ENCODE peak calls at places on chromosomes 13 and 19, in seven cellular contexts. X is pancreas, V is tibial nerve, U is esophagus squamous epithelium, H is adrenal gland, W is thyroid gland, T is GM12878. P is an unnamed sample. For H3K4me1, the result is how much of the 10 kb centered on the place peaks cover.

GRCh38 chr13:33353210-33353609 is 67.7 kb upstream of the STARD13 start:
- DNase-seq in X (no peak), H (peak), T (peak), W (peak), U (no peak), V (peak), P (no peak)

GRCh38 chr19:4566402-4567051 is 7.0 kb upstream of the SEMA6B start:
- DNase-seq in T (no peak), U (no peak), V (no peak), H (no peak), X (no peak), W (no peak), P (no peak)

GRCh38 chr19:50148528-50148927 is 14.6 kb downstream of the IZUMO2 start:
- DNase-seq in T (no peak), X (no peak), U (no peak), V (no peak), H (no peak), W (no peak), P (no peak)

GRCh38 chr13:68428292-68428691 is 1198.2 kb upstream of the PCDH9 start:
- DNase-seq in H (no peak), V (no peak), U (no peak), X (no peak), W (no peak), T (no peak), P (no peak)

GRCh38 chr19:49514151-49514550 is 1.7 kb downstream of the FCGRT start:
- DNase-seq in X (peak), U (no peak), W (no peak), V (no peak), T (no peak), H (no peak), P (no peak)

GRCh38 chr13:100584901-100585300 is 3.7 kb downstream of the GGACT start:
- DNase-seq in W (no peak), X (no peak), T (no peak), H (no peak), U (no peak), V (no peak), P (no peak)

GRCh38 chr19:6020972-6021805 is 43.2 kb upstream of the RANBP3 start:
- DNase-seq in V (no peak), T (no peak), X (peak), W (no peak), H (no peak), U (no peak), P (no peak)

GRCh38 chr19:12478234-12478941 is 6.2 kb downstream of the ZNF709 start:
- DNase-seq in X (no peak), U (no peak), W (peak), H (no peak), T (no peak), V (no peak), P (no peak)

GRCh38 chr13:39910041-39910440 is 254.6 kb downstream of the COG6 start:
- DNase-seq in U (no peak), V (no peak), W (no peak), H (no peak), T (no peak), X (no peak), P (no peak)

GRCh38 chr13:37701972-37702371 is 103.4 kb upstream of the POSTN start:
- DNase-seq in X (no peak), T (no peak), V (peak), W (no peak), U (no peak), H (peak), P (no peak)

GRCh38 chr19:7933828-7934725 is 8.1 kb upstream of the CTXN1 start:
- DNase-seq in H (no peak), V (no peak), U (no peak), X (no peak), T (no peak), W (no peak), P (no peak)

GRCh38 chr13:30676672-30677071 is 58.7 kb upstream of the ALOX5AP start:
- DNase-seq in T (no peak), X (no peak), V (no peak), W (no peak), U (no peak), H (no peak), P (no peak)

GRCh38 chr19:34990578-34991192 is 9.4 kb upstream of the GRAMD1A start:
- DNase-seq in X (no peak), H (no peak), W (no peak), V (no peak), U (no peak), T (peak), P (no peak)

GRCh38 chr19:3963458-3964255 is 7.2 kb downstream of the DAPK3 start:
- DNase-seq in T (no peak), V (no peak), W (no peak), X (no peak), U (no peak), H (no peak), P (no peak)

GRCh38 chr13:43411211-43411610 is 375.6 kb downstream of the ENOX1 start:
- DNase-seq in X (no peak), V (no peak), T (no peak), U (no peak), W (no peak), H (no peak), P (no peak)

GRCh38 chr19:10118960-10119359 is 739 bp downstream of the EIF3G start:
- DNase-seq in H (no peak), T (no peak), U (no peak), X (no peak), V (no peak), W (no peak), P (no peak)

GRCh38 chr13:94251801-94252200 is 227.7 kb downstream of the DCT start:
- DNase-seq in H (peak), W (no peak), X (no peak), V (no peak), T (no peak), U (no peak), P (no peak)

GRCh38 chr13:84844473-84844872 is 954.7 kb downstream of the SLITRK6 start:
- DNase-seq in U (no peak), T (no peak), X (no peak), H (no peak), V (no peak), W (no peak), P (no peak)
- TF ChIP-seq CTCF in U (no peak), T (peak), X (no peak), H (no peak), V (no peak), W (no peak), P (no peak)

GRCh38 chr19:14112809-14113385 is 4.7 kb downstream of the PRKACA start:
- DNase-seq in U (no peak), V (peak), X (no peak), H (peak), T (no peak), W (no peak), P (no peak)

GRCh38 chr19:14113762-14114414 is 3.7 kb downstream of the PRKACA start:
- DNase-seq in T (no peak), H (peak), X (peak), W (no peak), U (no peak), V (no peak), P (no peak)

GRCh38 chr19:14110650-14111049 is 6.9 kb downstream of the PRKACA start:
- DNase-seq in H (no peak), U (no peak), X (no peak), V (no peak), W (no peak), T (no peak), P (no peak)

GRCh38 chr19:14111486-14111885 is 6.1 kb downstream of the PRKACA start:
- DNase-seq in V (no peak), U (no peak), X (no peak), H (no peak), W (no peak), T (no peak), P (no peak)

GRCh38 chr19:14112051-14112808 is 5.3 kb downstream of the PRKACA start:
- DNase-seq in U (no peak), V (no peak), X (no peak), W (no peak), T (no peak), H (no peak), P (no peak)
- H3K4me3 ChIP-seq in U (peak), V (no peak), X (no peak), W (no peak), T (no peak), H (no peak), P (peak)

GRCh38 chr13:97976551-97977375 is 23.3 kb downstream of the IPO5 start:
- DNase-seq in T (no peak), X (no peak), W (no peak), H (no peak), U (no peak), V (peak), P (peak)
- H3K4me1 ChIP-seq in T (under half), X (under half), W (under half), H (under half), U (under half), V (under half), P (under half)

GRCh38 chr13:84648069-84648640 is 765.9 kb upstream of the SLITRK1 start:
- DNase-seq in W (no peak), V (no peak), T (no peak), U (no peak), X (no peak), H (no peak), P (no peak)
- TF ChIP-seq CTCF in W (no peak), V (no peak), T (no peak), U (no peak), X (no peak), H (no peak), P (peak)

P was measured in thoracic aorta.